ENCODE peak calls at places on chromosomes 16 and 17, in four cellular contexts. D is H1, Z is GM12878, P is HepG2. N is an unnamed sample.

GRCh38 chr16:574021-574760 is 4.4 kb downstream of the PIGQ start:
- DNase-seq in D (no peak), P (no peak), Z (no peak), N (no peak)

GRCh38 chr17:61996916-61997605 is 68.0 kb downstream of the MED13 start:
- DNase-seq in D (no peak), Z (no peak), P (no peak), N (no peak)

GRCh38 chr17:69326302-69327059 is 452 bp downstream of the ABCA5 start:
- DNase-seq in P (peak; percentile 7), D (no peak), Z (no peak), N (no peak)

GRCh38 chr17:50125420-50125997 is 4.5 kb downstream of the SAMD14 start:
- DNase-seq in P (no peak), D (no peak), Z (no peak), N (no peak)

GRCh38 chr16:50616883-50617629 is 64.1 kb downstream of the SNX20 start:
- DNase-seq in D (no peak), P (peak; percentile 89), Z (no peak), N (no peak)

GRCh38 chr16:24491721-24492120 is 47.6 kb upstream of the RBBP6 start:
- DNase-seq in D (no peak), P (no peak), Z (no peak), N (no peak)

GRCh38 chr17:79613195-79613517 is 2.3 kb upstream of the RBFOX3 start:
- DNase-seq in D (no peak), Z (no peak), P (no peak), N (no peak)

GRCh38 chr17:30379303-30380105 is 777 bp downstream of the CPD start:
- DNase-seq in P (no peak), D (peak; percentile 62), Z (no peak), N (no peak)

GRCh38 chr16:87317766-87318121 is 552 bp upstream of the C16orf95 start:
- DNase-seq in Z (no peak), D (no peak), P (peak; percentile 67), N (no peak)

GRCh38 chr17:19338031-19338990 is 24.2 kb downstream of the B9D1 start:
- DNase-seq in P (peak; percentile 97), Z (no peak), D (peak; percentile 75), N (no peak)

GRCh38 chr16:2664522-2665096 is 17.7 kb upstream of the KCTD5 start:
- DNase-seq in P (no peak), D (no peak), Z (no peak), N (no peak)

GRCh38 chr17:4802228-4802627 is at the start of gene C17orf114:
- DNase-seq in P (no peak), D (no peak), Z (no peak), N (no peak)

GRCh38 chr17:82339634-82340580 is 6.3 kb upstream of the SECTM1 start:
- DNase-seq in Z (no peak), D (no peak), P (no peak), N (no peak)

GRCh38 chr17:50721194-50722010 is 2.0 kb downstream of the LUC7L3 start:
- DNase-seq in D (no peak), Z (no peak), P (no peak), N (no peak)

GRCh38 chr16:87212026-87212425 is 105.2 kb downstream of the C16orf95 start:
- DNase-seq in D (no peak), Z (no peak), P (no peak), N (no peak)

DNA sequence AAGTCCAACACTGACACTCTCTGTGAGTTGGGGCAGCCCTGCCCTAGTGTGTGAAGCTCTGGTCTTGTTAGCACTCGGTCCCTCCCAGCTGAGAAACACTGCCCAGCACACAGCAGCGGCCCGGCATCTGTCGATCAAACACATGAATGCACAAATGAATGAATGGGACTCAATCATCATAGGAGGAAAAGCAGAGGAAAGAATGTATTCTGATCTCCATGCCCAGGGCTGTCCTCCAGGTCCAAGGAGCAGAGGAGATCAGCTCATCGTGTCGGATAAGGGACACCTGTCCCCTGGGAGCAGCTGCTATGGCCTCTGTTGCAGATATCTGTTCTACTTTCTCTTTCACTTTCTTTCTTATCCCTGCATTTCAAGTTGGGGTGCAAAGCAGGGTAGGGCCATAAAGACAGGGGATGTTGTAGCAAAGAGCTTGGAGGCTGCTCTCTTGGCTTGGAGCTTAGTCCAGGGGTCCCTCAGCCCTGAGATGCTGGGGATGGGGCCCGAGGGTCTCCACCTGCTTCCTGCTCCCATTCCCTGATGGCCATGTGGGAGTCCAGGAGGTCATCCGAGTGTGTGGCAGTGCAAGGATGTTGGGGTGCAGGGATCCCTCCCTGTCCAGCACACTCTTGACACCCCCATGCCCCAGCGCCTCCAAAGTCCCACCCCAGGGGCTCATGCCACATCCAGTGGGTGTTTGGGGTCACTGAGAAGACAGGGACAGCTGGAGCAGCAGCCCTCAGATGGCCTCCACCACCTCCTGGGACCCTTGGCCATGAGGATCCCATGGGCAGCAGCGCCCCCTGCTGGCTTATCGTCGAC is 88.2 kb downstream of the IRF8 start:
- DNase-seq in P (peak; percentile 12), Z (no peak), D (peak; percentile 72), N (peak; percentile 13)
- TF ChIP-seq SUZ12 in P (no peak), Z (no peak), D (no peak), N (no peak)

DNA sequence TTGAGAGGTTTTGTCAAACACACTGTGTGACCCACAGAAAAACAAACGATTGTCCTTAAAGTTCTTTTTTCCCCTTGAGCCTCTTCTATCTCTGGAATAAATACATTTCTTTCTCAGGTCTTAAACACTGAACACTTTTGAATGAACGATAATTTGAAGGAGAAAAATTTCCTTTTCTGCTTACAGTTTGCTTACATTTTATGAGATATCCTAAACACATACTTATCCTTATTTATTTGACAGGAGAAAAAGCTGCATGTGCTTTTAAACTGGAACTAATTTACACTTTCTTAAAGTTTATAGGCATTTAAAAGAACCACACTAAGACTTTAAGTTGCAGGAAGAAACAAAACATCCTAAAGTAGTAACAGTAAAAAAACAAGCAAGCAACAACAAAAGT is 4.8 kb upstream of the IGF2BP1 start:
- DNase-seq in Z (no peak), D (no peak), P (no peak), N (no peak)
- H3K27me3 ChIP-seq in Z (peaks cover 7% of the 10 kb centered on the region), D (no peaks in the 10 kb centered on the region), P (peaks cover 3% of the 10 kb centered on the region), N (no peaks in the 10 kb centered on the region)

GRCh38 chr17:77456271-77456950 is 315.6 kb downstream of the SEC14L1 start:
- DNase-seq in P (no peak), Z (no peak), D (no peak), N (no peak)

GRCh38 chr17:77454560-77455095 is 313.9 kb downstream of the SEC14L1 start:
- DNase-seq in Z (no peak), D (no peak), P (peak; percentile 70), N (no peak)

GRCh38 chr17:77453613-77454559 is 313.1 kb downstream of the SEC14L1 start:
- DNase-seq in D (no peak), P (peak; percentile 98), Z (no peak), N (no peak)

GRCh38 chr17:77455878-77456234 is 315.1 kb downstream of the SEC14L1 start:
- DNase-seq in D (no peak), Z (no peak), P (no peak), N (no peak)

DNA sequence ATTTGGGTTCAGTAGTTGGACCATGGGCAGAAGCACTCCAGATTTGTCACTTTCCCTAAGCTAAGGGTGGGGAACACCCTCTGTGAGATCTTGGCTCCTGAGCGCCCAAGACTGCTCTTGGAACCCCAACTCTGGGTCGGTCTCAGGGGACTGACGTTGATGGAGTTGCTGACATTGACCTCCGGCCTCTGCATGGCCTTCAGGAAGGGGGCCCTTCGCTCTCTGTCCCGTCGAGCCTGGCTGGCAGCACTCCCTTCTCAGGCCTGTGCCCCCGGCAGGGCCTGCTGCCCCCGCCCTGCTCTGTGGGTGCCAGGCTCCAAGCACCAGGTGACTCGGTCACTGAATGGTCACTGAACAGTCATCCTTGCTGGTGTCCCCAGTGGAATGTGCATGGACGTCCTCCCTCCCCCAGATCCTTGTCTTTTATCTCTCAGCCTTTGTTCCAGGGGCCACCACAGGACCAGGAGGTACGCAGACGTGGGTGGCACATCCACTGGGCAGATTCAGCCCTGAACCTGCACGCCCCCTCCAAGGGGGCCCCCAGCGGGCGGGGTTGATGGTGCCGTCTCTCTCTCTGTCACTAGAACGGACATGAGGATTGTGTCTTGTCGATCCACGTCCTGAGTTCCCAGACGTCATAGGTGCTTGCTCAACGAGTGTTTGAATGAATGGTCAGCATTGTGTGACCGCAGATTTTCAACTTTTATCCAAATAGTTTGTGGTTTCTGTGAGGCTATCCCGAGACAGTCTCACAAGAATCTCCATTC is 314.5 kb downstream of the SEC14L1 start:
- DNase-seq in P (peak; percentile 69), D (no peak), Z (no peak), N (no peak)
- TF ChIP-seq SUZ12 in P (no peak), D (no peak), Z (no peak), N (no peak)

DNA sequence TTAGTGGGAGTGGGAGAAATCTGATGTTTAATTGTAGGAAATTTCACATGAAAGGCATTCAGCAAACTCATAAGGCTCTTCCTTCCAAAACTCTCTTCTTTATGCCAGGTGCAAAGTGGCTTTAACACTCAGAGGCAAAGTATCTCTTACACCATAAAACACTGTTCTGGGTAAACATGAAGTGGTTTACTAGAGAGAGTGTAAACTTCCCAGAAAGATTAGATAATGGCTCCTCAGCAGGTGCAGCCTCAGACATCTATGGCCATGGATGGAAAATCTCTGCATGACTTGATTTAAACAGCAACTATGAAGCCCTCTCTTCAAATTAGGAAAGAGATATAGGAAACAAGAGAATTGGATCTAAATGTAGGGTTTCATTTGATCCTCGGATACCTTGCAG is 583.1 kb upstream of the SALL1 start:
- DNase-seq in P (no peak), D (no peak), Z (no peak), N (no peak)
- H3K27me3 ChIP-seq in P (peaks cover 3% of the 10 kb centered on the region), D (no peaks in the 10 kb centered on the region), Z (no peaks in the 10 kb centered on the region), N (no peaks in the 10 kb centered on the region)

DNA sequence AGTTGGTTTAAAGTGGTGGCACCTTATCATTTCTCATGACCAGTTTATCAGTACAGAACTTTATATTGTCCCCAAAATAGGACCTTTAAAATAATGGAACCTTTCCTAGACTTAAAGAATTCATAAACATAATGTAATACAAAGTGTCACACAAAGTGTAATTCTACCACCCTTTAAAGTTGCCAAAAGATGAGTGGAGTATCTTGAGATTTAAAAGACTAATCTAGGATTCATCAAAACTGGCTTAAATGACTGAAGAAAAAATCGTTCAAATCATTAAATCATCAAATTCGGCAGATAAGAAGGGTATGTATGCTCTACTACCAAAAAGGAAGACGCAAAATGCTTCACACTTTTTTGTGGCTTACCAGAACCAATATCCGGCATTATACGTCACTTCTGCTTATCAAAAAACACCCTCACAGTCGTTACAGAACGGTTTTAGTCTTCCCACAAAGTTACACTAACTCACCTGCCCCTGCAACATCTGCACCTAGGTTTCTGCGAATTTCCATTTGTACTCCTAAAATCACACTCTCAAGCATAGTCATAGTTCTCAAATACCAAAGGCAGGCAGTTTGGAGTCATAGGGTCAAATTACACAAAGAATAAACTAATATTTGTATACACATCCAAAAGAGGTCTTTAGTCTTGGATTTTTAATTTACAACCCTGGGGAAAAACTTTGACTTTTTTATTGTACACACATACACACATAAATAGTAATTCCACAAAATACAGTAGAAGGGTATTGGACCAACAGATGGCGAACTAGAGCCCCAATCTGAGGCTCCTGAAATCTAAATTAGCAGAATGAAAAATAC is 1.4 kb upstream of the KANSL1 start:
- DNase-seq in Z (peak; percentile 89), D (no peak), P (no peak), N (no peak)
- TF ChIP-seq SUZ12 in Z (no peak), D (no peak), P (no peak), N (no peak)

GRCh38 chr16:31330553-31330890 is 24.5 kb upstream of the ITGAX start:
- DNase-seq in Z (no peak), P (no peak), D (no peak), N (no peak)
- H3K27me3 ChIP-seq in Z (no peaks in the 10 kb centered on the region), P (peaks cover 54% of the 10 kb centered on the region), D (peaks cover 25% of the 10 kb centered on the region), N (peaks cover 38% of the 10 kb centered on the region)

N was measured in NT2/D1.